ENCODE peak calls at places on chromosomes 12 and 14, in five cellular contexts. V is thoracic aorta, W is body of pancreas, C is heart right ventricle, Y is fibroblast of lung. H is an unnamed sample.

GRCh38 chr12:51985136-51985835 is 21.5 kb upstream of the TAMALIN start:
- DNase-seq in V (no peak), W (no peak), C (no peak), Y (no peak), H (no peak)

GRCh38 chr12:1608783-1609119 is 14.4 kb upstream of the FBXL14 start:
- DNase-seq in V (no peak), W (no peak), C (no peak), Y (no peak), H (no peak)

GRCh38 chr12:116864371-116865160 is 16.7 kb downstream of the HRK start:
- DNase-seq in V (no peak), W (no peak), C (no peak), Y (peak), H (peak)

GRCh38 chr12:104749555-104749954 is 208.5 kb downstream of the SLC41A2 start:
- DNase-seq in V (no peak), W (no peak), C (no peak), Y (no peak), H (no peak)

GRCh38 chr12:106144847-106145246 is 6.1 kb upstream of the NUAK1 start:
- DNase-seq in V (no peak), W (no peak), C (no peak), Y (peak), H (no peak)

GRCh38 chr14:102591372-102591943 is 991 bp upstream of the RCOR1 start:
- DNase-seq in V (no peak), W (peak), C (peak), Y (peak), H (no peak)

GRCh38 chr12:48105321-48105866 is 485 bp downstream of the SENP1 start:
- DNase-seq in V (no peak), W (no peak), C (no peak), Y (no peak), H (no peak)

GRCh38 chr12:68319988-68320623 is 12.1 kb downstream of the MDM1 start:
- DNase-seq in V (no peak), W (no peak), C (no peak), Y (peak), H (no peak)

GRCh38 chr12:117228239-117228638 is 38.0 kb upstream of the FBXO21 start:
- DNase-seq in V (no peak), W (no peak), C (no peak), Y (no peak), H (no peak)

GRCh38 chr14:23164250-23164649 is 19.2 kb downstream of the SLC7A8 start:
- DNase-seq in V (no peak), W (peak), C (no peak), Y (peak), H (no peak)

GRCh38 chr14:91255820-91256219 is 11.3 kb upstream of the GPR68 start:
- DNase-seq in V (no peak), W (no peak), C (no peak), Y (no peak), H (no peak)

GRCh38 chr12:67220065-67220464 is 49.1 kb upstream of the CAND1 start:
- DNase-seq in V (no peak), W (peak), C (no peak), Y (peak), H (no peak)

GRCh38 chr14:64421166-64421565 is 33.0 kb downstream of the MTHFD1 start:
- DNase-seq in V (no peak), W (no peak), C (no peak), Y (peak), H (peak)

GRCh38 chr14:30064454-30064853 is 136.8 kb upstream of the PRKD1 start:
- DNase-seq in V (no peak), W (no peak), C (no peak), Y (peak), H (peak)

GRCh38 chr14:87615822-87616679 is 376.9 kb downstream of the GALC start:
- DNase-seq in V (no peak), W (peak), C (peak), Y (peak), H (peak)

GRCh38 chr12:45458854-45459807 is 243.2 kb downstream of the ANO6 start:
- DNase-seq in V (no peak), W (no peak), C (no peak), Y (peak), H (peak)

GRCh38 chr12:95790912-95791849 is 617 bp upstream of the NTN4 start:
- DNase-seq in V (no peak), W (peak), C (peak), Y (peak), H (no peak)

GRCh38 chr14:52020866-52021717 is 31.7 kb downstream of the RTRAF start:
- DNase-seq in V (no peak), W (no peak), C (no peak), Y (no peak), H (no peak)

GRCh38 chr14:95127531-95127911 is 29.8 kb downstream of the DICER1 start:
- DNase-seq in V (no peak), W (no peak), C (no peak), Y (no peak), H (no peak)

GRCh38 chr14:84074626-84075025 is 1455.3 kb upstream of the FLRT2 start:
- DNase-seq in V (no peak), W (no peak), C (no peak), Y (no peak), H (no peak)

GRCh38 chr12:13534645-13535398 is 338.3 kb downstream of the EMP1 start:
- DNase-seq in V (no peak), W (peak), C (peak), Y (peak), H (peak)

GRCh38 chr14:68361231-68361630 is 431.6 kb downstream of the ZFP36L1 start:
- DNase-seq in V (no peak), W (peak), C (no peak), Y (peak), H (peak)

GRCh38 chr12:133227281-133227852 is 8.3 kb downstream of the ANHX start:
- DNase-seq in V (no peak), W (no peak), C (no peak), Y (no peak), H (no peak)

GRCh38 chr12:50066402-50066801 is 9.0 kb downstream of the ASIC1 start:
- DNase-seq in V (peak), W (no peak), C (no peak), Y (peak), H (no peak)

GRCh38 chr12:95085612-95086011 is 12.2 kb upstream of the NR2C1 start:
- DNase-seq in V (no peak), W (no peak), C (no peak), Y (no peak), H (no peak)

GRCh38 chr12:131311764-131312163 is 358.1 kb downstream of the ADGRD1 start:
- DNase-seq in V (no peak), W (no peak), C (no peak), Y (no peak), H (no peak)

GRCh38 chr12:124369901-124370378 is 75.0 kb downstream of the RFLNA start:
- DNase-seq in V (no peak), W (no peak), C (no peak), Y (no peak), H (no peak)

GRCh38 chr12:50078281-50078680 is 6.9 kb upstream of the SMARCD1 start:
- DNase-seq in V (no peak), W (no peak), C (no peak), Y (no peak), H (no peak)

GRCh38 chr12:129826273-129826672 is 77.6 kb downstream of the TMEM132D start:
- DNase-seq in V (no peak), W (no peak), C (no peak), Y (no peak), H (no peak)

GRCh38 chr12:106147956-106148355 is 9.2 kb upstream of the NUAK1 start:
- DNase-seq in V (no peak), W (peak), C (peak), Y (no peak), H (no peak)

GRCh38 chr12:108457006-108457733 is 57.9 kb upstream of the FICD start:
- DNase-seq in V (no peak), W (no peak), C (no peak), Y (peak), H (peak)

GRCh38 chr12:93944196-93944595 is 204.2 kb upstream of the PLXNC1 start:
- DNase-seq in V (no peak), W (no peak), C (no peak), Y (peak), H (no peak)

GRCh38 chr12:93947486-93947885 is 200.9 kb upstream of the PLXNC1 start:
- DNase-seq in V (no peak), W (no peak), C (no peak), Y (no peak), H (no peak)

GRCh38 chr12:93946542-93947150 is 201.7 kb upstream of the PLXNC1 start:
- DNase-seq in V (no peak), W (no peak), C (no peak), Y (peak), H (peak)

GRCh38 chr12:93939641-93940040 is 208.7 kb upstream of the PLXNC1 start:
- DNase-seq in V (no peak), W (no peak), C (no peak), Y (no peak), H (no peak)

GRCh38 chr12:93943766-93944165 is 204.6 kb upstream of the PLXNC1 start:
- DNase-seq in V (no peak), W (no peak), C (no peak), Y (peak), H (no peak)
- TF ChIP-seq CTCF in V (no peak), W (no peak), C (no peak), Y (no peak), H (no peak)

GRCh38 chr12:21774358-21775129 is at the start of gene KCNJ8:
- DNase-seq in V (peak), W (peak), C (peak), Y (peak), H (peak)

GRCh38 chr12:21776242-21776641 is 1.7 kb upstream of the KCNJ8 start:
- DNase-seq in V (no peak), W (no peak), C (peak), Y (no peak), H (no peak)

GRCh38 chr12:21775130-21775920 is 819 bp upstream of the KCNJ8 start:
- DNase-seq in V (no peak), W (no peak), C (no peak), Y (no peak), H (no peak)

GRCh38 chr12:21773263-21773741 is 1.2 kb downstream of the KCNJ8 start:
- DNase-seq in V (no peak), W (peak), C (peak), Y (peak), H (no peak)

DNA sequence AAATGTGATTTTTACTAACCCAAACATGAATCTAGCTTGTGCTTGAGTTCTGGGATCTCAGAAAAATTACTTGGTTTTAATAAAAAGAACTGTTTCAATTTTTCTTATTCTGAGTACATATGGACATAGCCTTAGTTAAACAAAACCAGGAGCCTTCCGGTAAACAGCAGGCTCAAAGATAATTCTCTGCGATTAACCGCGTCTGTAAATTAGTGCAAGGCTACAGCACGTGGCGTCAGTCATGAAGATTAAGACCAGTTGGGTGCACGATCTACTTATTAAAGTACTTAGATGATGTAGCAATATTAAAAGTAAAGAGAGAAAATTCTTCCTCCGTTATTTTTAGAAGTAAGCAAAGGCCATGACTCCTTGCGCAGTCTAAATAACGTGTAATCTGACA is 707 bp downstream of the KCNJ8 start:
- DNase-seq in V (no peak), W (no peak), C (no peak), Y (no peak), H (no peak)
- H3K4me3 ChIP-seq in V (peak), W (peak), C (peak), Y (peak), H (peak)

GRCh38 chr14:41925409-41925808 is 318.7 kb downstream of the LRFN5 start:
- DNase-seq in V (no peak), W (no peak), C (no peak), Y (peak), H (peak)
- TF ChIP-seq CTCF in V (no peak), W (no peak), C (no peak), Y (no peak), H (peak)

DNA sequence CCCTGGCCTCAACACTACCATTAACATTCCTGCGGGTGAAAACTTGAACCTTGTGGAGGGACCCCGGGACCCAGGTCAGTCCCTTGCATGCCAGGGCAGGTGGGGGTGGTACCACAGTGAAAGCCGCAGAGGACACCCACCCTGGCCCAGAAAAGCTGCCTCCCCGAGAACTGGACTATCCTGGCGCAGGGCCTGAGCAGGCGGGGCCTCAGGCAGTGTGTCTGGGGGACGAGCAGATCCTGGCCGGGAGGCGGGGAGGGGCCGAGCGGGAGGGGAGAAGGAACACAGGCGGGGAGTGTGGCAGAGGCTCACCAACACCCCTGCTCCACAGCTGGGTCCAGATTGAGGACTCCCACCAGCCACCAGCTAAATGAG is 10.0 kb downstream of the AHNAK2 start:
- DNase-seq in V (no peak), W (no peak), C (peak), Y (peak), H (peak)
- H3K4me3 ChIP-seq in V (peak), W (no peak), C (peak), Y (peak), H (peak)

DNA sequence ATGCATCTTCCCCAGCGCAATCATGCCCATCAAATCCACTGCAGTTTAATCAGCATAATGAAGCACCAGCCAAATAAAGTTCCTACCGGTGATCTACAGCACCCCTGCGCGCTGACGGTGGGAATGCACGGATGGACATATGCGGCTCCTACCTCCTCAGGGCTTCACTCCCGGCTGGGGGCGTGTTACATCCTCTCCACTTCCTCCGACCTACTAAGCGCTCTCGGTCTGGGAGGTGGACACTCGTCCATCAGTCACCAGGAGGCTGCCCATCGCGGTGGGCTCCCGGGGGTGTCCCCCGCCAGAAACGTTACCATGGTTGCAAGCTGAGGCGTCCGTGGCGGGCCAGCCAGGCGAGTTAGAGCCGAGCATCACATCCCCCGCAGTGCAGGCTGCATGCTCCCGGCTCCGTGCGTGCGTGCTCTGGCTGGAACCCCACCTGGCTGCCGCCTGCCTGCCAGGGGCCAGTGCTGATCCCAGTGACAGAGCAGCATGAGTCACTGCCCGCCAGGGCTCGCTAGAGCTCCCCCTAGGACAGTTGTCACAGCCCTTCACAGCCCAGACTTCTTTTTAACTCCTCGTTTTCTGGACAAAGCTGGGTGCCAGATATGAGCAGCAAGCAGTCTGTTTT is 73.0 kb downstream of the CIT start:
- DNase-seq in V (no peak), W (peak), C (peak), Y (peak), H (peak)
- TF ChIP-seq CTCF in V (no peak), W (peak), C (peak), Y (peak), H (peak)

GRCh38 chr12:80441921-80442320 is 2.1 kb upstream of the PTPRQ start:
- DNase-seq in V (no peak), W (no peak), C (no peak), Y (peak), H (peak)

GRCh38 chr12:80445083-80445482 is 1.0 kb downstream of the PTPRQ start:
- DNase-seq in V (no peak), W (no peak), C (no peak), Y (peak), H (peak)

GRCh38 chr12:80442426-80443222 is 1.4 kb upstream of the PTPRQ start:
- DNase-seq in V (no peak), W (no peak), C (no peak), Y (peak), H (no peak)

GRCh38 chr12:80443974-80444666 is at the start of gene PTPRQ:
- DNase-seq in V (no peak), W (no peak), C (no peak), Y (peak), H (no peak)
- H3K4me3 ChIP-seq in V (no peak), W (no peak), C (no peak), Y (peak), H (no peak)

GRCh38 chr12:85448548-85449139 is 168.6 kb downstream of the ALX1 start:
- DNase-seq in V (no peak), W (no peak), C (no peak), Y (no peak), H (peak)
- TF ChIP-seq CTCF in V (no peak), W (peak), C (peak), Y (peak), H (peak)

GRCh38 chr14:99187858-99188257 is 84.1 kb downstream of the BCL11B start:
- DNase-seq in V (no peak), W (no peak), C (no peak), Y (no peak), H (no peak)
- H3K4me3 ChIP-seq in V (no peak), W (no peak), C (no peak), Y (no peak), H (no peak)

H was measured in astrocyte of the cerebellum.